ENCODE peak calls at places on chromosome 1, in eight cellular contexts. One of them, this sample, is unnamed.

GRCh38 chr1:153754266-153754665 is 20.9 kb upstream of the SLC27A3 start:
- DNase-seq in NCI-H1105 treated with DMSO at 0.1 percent for 48 hours: no peak
- DNase-seq in stimulated activated CD4-positive, alpha-beta T cell treated with anti-CD3 and anti-CD28 coated beads, Interleukin-1b, Interleukin-23, amount 100 ng/mL, for 4 hours: no peak
- DNase-seq in NB4: no peak
- DNase-seq in posterior cingulate gyrus: no peak
- DNase-seq in GM23248: no peak
- DNase-seq in lower lobe of right lung: no peak
- DNase-seq in stimulated activated CD8-positive, alpha-beta memory T cell treated with anti-CD3 and anti-CD28 coated beads, Interleukin-4, amount 100 ng/mL, for 48 hours: no peak
- DNase-seq in this sample: no peak

GRCh38 chr1:160260436-160261382 is 1.6 kb downstream of the DCAF8 start:
- DNase-seq in GM23248: peak
- DNase-seq in posterior cingulate gyrus: no peak
- DNase-seq in stimulated activated CD8-positive, alpha-beta memory T cell treated with anti-CD3 and anti-CD28 coated beads, Interleukin-4, amount 100 ng/mL, for 48 hours: no peak
- DNase-seq in lower lobe of right lung: no peak
- DNase-seq in stimulated activated CD4-positive, alpha-beta T cell treated with anti-CD3 and anti-CD28 coated beads, Interleukin-1b, Interleukin-23, amount 100 ng/mL, for 4 hours: no peak
- DNase-seq in NB4: peak
- DNase-seq in NCI-H1105 treated with DMSO at 0.1 percent for 48 hours: peak
- DNase-seq in this sample: no peak

GRCh38 chr1:25567710-25568089 is 24.3 kb downstream of the LDLRAP1 start:
- DNase-seq in stimulated activated CD8-positive, alpha-beta memory T cell treated with anti-CD3 and anti-CD28 coated beads, Interleukin-4, amount 100 ng/mL, for 48 hours: no peak
- DNase-seq in NB4: no peak
- DNase-seq in GM23248: peak
- DNase-seq in lower lobe of right lung: no peak
- DNase-seq in stimulated activated CD4-positive, alpha-beta T cell treated with anti-CD3 and anti-CD28 coated beads, Interleukin-1b, Interleukin-23, amount 100 ng/mL, for 4 hours: no peak
- DNase-seq in NCI-H1105 treated with DMSO at 0.1 percent for 48 hours: no peak
- DNase-seq in posterior cingulate gyrus: no peak
- DNase-seq in this sample: no peak

GRCh38 chr1:211934315-211934714 is 101.0 kb downstream of the INTS7 start:
- DNase-seq in posterior cingulate gyrus: no peak
- DNase-seq in stimulated activated CD8-positive, alpha-beta memory T cell treated with anti-CD3 and anti-CD28 coated beads, Interleukin-4, amount 100 ng/mL, for 48 hours: no peak
- DNase-seq in GM23248: no peak
- DNase-seq in stimulated activated CD4-positive, alpha-beta T cell treated with anti-CD3 and anti-CD28 coated beads, Interleukin-1b, Interleukin-23, amount 100 ng/mL, for 4 hours: no peak
- DNase-seq in NCI-H1105 treated with DMSO at 0.1 percent for 48 hours: no peak
- DNase-seq in lower lobe of right lung: no peak
- DNase-seq in NB4: no peak
- DNase-seq in this sample: no peak

GRCh38 chr1:174090476-174090875 is 68.3 kb upstream of the RC3H1 start:
- DNase-seq in GM23248: no peak
- DNase-seq in NB4: no peak
- DNase-seq in NCI-H1105 treated with DMSO at 0.1 percent for 48 hours: peak
- DNase-seq in stimulated activated CD8-positive, alpha-beta memory T cell treated with anti-CD3 and anti-CD28 coated beads, Interleukin-4, amount 100 ng/mL, for 48 hours: no peak
- DNase-seq in lower lobe of right lung: no peak
- DNase-seq in stimulated activated CD4-positive, alpha-beta T cell treated with anti-CD3 and anti-CD28 coated beads, Interleukin-1b, Interleukin-23, amount 100 ng/mL, for 4 hours: no peak
- DNase-seq in posterior cingulate gyrus: no peak
- DNase-seq in this sample: no peak

GRCh38 chr1:64745181-64745985 is 508 bp downstream of the RAVER2 start:
- DNase-seq in GM23248: peak
- DNase-seq in stimulated activated CD8-positive, alpha-beta memory T cell treated with anti-CD3 and anti-CD28 coated beads, Interleukin-4, amount 100 ng/mL, for 48 hours: no peak
- DNase-seq in NB4: peak
- DNase-seq in NCI-H1105 treated with DMSO at 0.1 percent for 48 hours: peak
- DNase-seq in lower lobe of right lung: peak
- DNase-seq in posterior cingulate gyrus: peak
- DNase-seq in stimulated activated CD4-positive, alpha-beta T cell treated with anti-CD3 and anti-CD28 coated beads, Interleukin-1b, Interleukin-23, amount 100 ng/mL, for 4 hours: no peak
- DNase-seq in this sample: peak

GRCh38 chr1:81848880-81849500 is 48.3 kb downstream of the ADGRL2 start:
- DNase-seq in NB4: no peak
- DNase-seq in posterior cingulate gyrus: no peak
- DNase-seq in lower lobe of right lung: no peak
- DNase-seq in GM23248: no peak
- DNase-seq in NCI-H1105 treated with DMSO at 0.1 percent for 48 hours: peak
- DNase-seq in stimulated activated CD4-positive, alpha-beta T cell treated with anti-CD3 and anti-CD28 coated beads, Interleukin-1b, Interleukin-23, amount 100 ng/mL, for 4 hours: no peak
- DNase-seq in stimulated activated CD8-positive, alpha-beta memory T cell treated with anti-CD3 and anti-CD28 coated beads, Interleukin-4, amount 100 ng/mL, for 48 hours: no peak
- DNase-seq in this sample: no peak

GRCh38 chr1:169779970-169780369 is 14.7 kb downstream of the METTL18 start:
- DNase-seq in GM23248: peak
- DNase-seq in posterior cingulate gyrus: no peak
- DNase-seq in NCI-H1105 treated with DMSO at 0.1 percent for 48 hours: no peak
- DNase-seq in NB4: no peak
- DNase-seq in lower lobe of right lung: no peak
- DNase-seq in stimulated activated CD8-positive, alpha-beta memory T cell treated with anti-CD3 and anti-CD28 coated beads, Interleukin-4, amount 100 ng/mL, for 48 hours: no peak
- DNase-seq in stimulated activated CD4-positive, alpha-beta T cell treated with anti-CD3 and anti-CD28 coated beads, Interleukin-1b, Interleukin-23, amount 100 ng/mL, for 4 hours: no peak
- DNase-seq in this sample: no peak

GRCh38 chr1:229964281-229964680 is 102.8 kb upstream of the GALNT2 start:
- DNase-seq in GM23248: peak
- DNase-seq in NCI-H1105 treated with DMSO at 0.1 percent for 48 hours: no peak
- DNase-seq in posterior cingulate gyrus: no peak
- DNase-seq in lower lobe of right lung: no peak
- DNase-seq in NB4: no peak
- DNase-seq in stimulated activated CD4-positive, alpha-beta T cell treated with anti-CD3 and anti-CD28 coated beads, Interleukin-1b, Interleukin-23, amount 100 ng/mL, for 4 hours: no peak
- DNase-seq in stimulated activated CD8-positive, alpha-beta memory T cell treated with anti-CD3 and anti-CD28 coated beads, Interleukin-4, amount 100 ng/mL, for 48 hours: no peak
- DNase-seq in this sample: no peak

GRCh38 chr1:23910144-23910543 is 3.0 kb downstream of the CNR2 start:
- DNase-seq in NB4: peak
- DNase-seq in lower lobe of right lung: no peak
- DNase-seq in stimulated activated CD8-positive, alpha-beta memory T cell treated with anti-CD3 and anti-CD28 coated beads, Interleukin-4, amount 100 ng/mL, for 48 hours: no peak
- DNase-seq in posterior cingulate gyrus: no peak
- DNase-seq in NCI-H1105 treated with DMSO at 0.1 percent for 48 hours: no peak
- DNase-seq in stimulated activated CD4-positive, alpha-beta T cell treated with anti-CD3 and anti-CD28 coated beads, Interleukin-1b, Interleukin-23, amount 100 ng/mL, for 4 hours: no peak
- DNase-seq in GM23248: no peak
- DNase-seq in this sample: no peak

GRCh38 chr1:243642936-243643335 is 207.1 kb downstream of the AKT3 start:
- DNase-seq in posterior cingulate gyrus: no peak
- DNase-seq in lower lobe of right lung: no peak
- DNase-seq in stimulated activated CD4-positive, alpha-beta T cell treated with anti-CD3 and anti-CD28 coated beads, Interleukin-1b, Interleukin-23, amount 100 ng/mL, for 4 hours: no peak
- DNase-seq in GM23248: peak
- DNase-seq in stimulated activated CD8-positive, alpha-beta memory T cell treated with anti-CD3 and anti-CD28 coated beads, Interleukin-4, amount 100 ng/mL, for 48 hours: no peak
- DNase-seq in NCI-H1105 treated with DMSO at 0.1 percent for 48 hours: no peak
- DNase-seq in NB4: peak
- DNase-seq in this sample: no peak

GRCh38 chr1:110309139-110309538 is 30.0 kb upstream of the RBM15 start:
- DNase-seq in NB4: no peak
- DNase-seq in GM23248: peak
- DNase-seq in posterior cingulate gyrus: no peak
- DNase-seq in NCI-H1105 treated with DMSO at 0.1 percent for 48 hours: no peak
- DNase-seq in stimulated activated CD4-positive, alpha-beta T cell treated with anti-CD3 and anti-CD28 coated beads, Interleukin-1b, Interleukin-23, amount 100 ng/mL, for 4 hours: no peak
- DNase-seq in lower lobe of right lung: no peak
- DNase-seq in stimulated activated CD8-positive, alpha-beta memory T cell treated with anti-CD3 and anti-CD28 coated beads, Interleukin-4, amount 100 ng/mL, for 48 hours: no peak
- DNase-seq in this sample: no peak

GRCh38 chr1:208108646-208109330 is 135.4 kb downstream of the PLXNA2 start:
- DNase-seq in NCI-H1105 treated with DMSO at 0.1 percent for 48 hours: no peak
- DNase-seq in lower lobe of right lung: no peak
- DNase-seq in NB4: no peak
- DNase-seq in GM23248: no peak
- DNase-seq in posterior cingulate gyrus: no peak
- DNase-seq in stimulated activated CD4-positive, alpha-beta T cell treated with anti-CD3 and anti-CD28 coated beads, Interleukin-1b, Interleukin-23, amount 100 ng/mL, for 4 hours: no peak
- DNase-seq in stimulated activated CD8-positive, alpha-beta memory T cell treated with anti-CD3 and anti-CD28 coated beads, Interleukin-4, amount 100 ng/mL, for 48 hours: no peak
- DNase-seq in this sample: no peak

GRCh38 chr1:96804649-96805048 is 83.1 kb downstream of the PTBP2 start:
- DNase-seq in NB4: no peak
- DNase-seq in stimulated activated CD8-positive, alpha-beta memory T cell treated with anti-CD3 and anti-CD28 coated beads, Interleukin-4, amount 100 ng/mL, for 48 hours: no peak
- DNase-seq in lower lobe of right lung: no peak
- DNase-seq in posterior cingulate gyrus: no peak
- DNase-seq in NCI-H1105 treated with DMSO at 0.1 percent for 48 hours: no peak
- DNase-seq in GM23248: no peak
- DNase-seq in stimulated activated CD4-positive, alpha-beta T cell treated with anti-CD3 and anti-CD28 coated beads, Interleukin-1b, Interleukin-23, amount 100 ng/mL, for 4 hours: no peak
- DNase-seq in this sample: no peak

GRCh38 chr1:185483647-185484450 is 166.8 kb upstream of the IVNS1ABP start:
- DNase-seq in NB4: peak
- DNase-seq in posterior cingulate gyrus: no peak
- DNase-seq in lower lobe of right lung: no peak
- DNase-seq in NCI-H1105 treated with DMSO at 0.1 percent for 48 hours: peak
- DNase-seq in stimulated activated CD8-positive, alpha-beta memory T cell treated with anti-CD3 and anti-CD28 coated beads, Interleukin-4, amount 100 ng/mL, for 48 hours: no peak
- DNase-seq in stimulated activated CD4-positive, alpha-beta T cell treated with anti-CD3 and anti-CD28 coated beads, Interleukin-1b, Interleukin-23, amount 100 ng/mL, for 4 hours: no peak
- DNase-seq in GM23248: peak
- DNase-seq in this sample: no peak

GRCh38 chr1:41502912-41503311 is 18.4 kb upstream of the EDN2 start:
- DNase-seq in posterior cingulate gyrus: no peak
- DNase-seq in lower lobe of right lung: no peak
- DNase-seq in stimulated activated CD4-positive, alpha-beta T cell treated with anti-CD3 and anti-CD28 coated beads, Interleukin-1b, Interleukin-23, amount 100 ng/mL, for 4 hours: no peak
- DNase-seq in stimulated activated CD8-positive, alpha-beta memory T cell treated with anti-CD3 and anti-CD28 coated beads, Interleukin-4, amount 100 ng/mL, for 48 hours: no peak
- DNase-seq in NCI-H1105 treated with DMSO at 0.1 percent for 48 hours: no peak
- DNase-seq in NB4: no peak
- DNase-seq in GM23248: no peak
- DNase-seq in this sample: no peak